ENCODE peak calls at places on chromosomes 11 and 22, in seven cellular contexts. P is GM12865, B is cardiac muscle cell, I is aorta, F is left ventricle myocardium inferior, G is tibial artery, D is OCI-LY7. Y is an unnamed sample.

GRCh38 chr11:9219572-9219971 is 45.6 kb downstream of the DENND5A start:
- DNase-seq in P (no peak), B (peak), I (no peak), F (no peak), G (no peak), D (no peak), Y (no peak)

GRCh38 chr22:33898121-33898520 is 22.2 kb downstream of the LARGE1 start:
- DNase-seq in P (no peak), B (no peak), I (no peak), F (no peak), G (no peak), D (no peak), Y (no peak)

GRCh38 chr11:68865241-68865640 is 23.5 kb upstream of the CPT1A start:
- DNase-seq in P (no peak), B (no peak), I (no peak), F (no peak), G (no peak), D (no peak), Y (no peak)

GRCh38 chr11:79419120-79419519 is 21.7 kb downstream of the TENM4 start:
- DNase-seq in P (no peak), B (no peak), I (no peak), F (no peak), G (no peak), D (no peak), Y (no peak)

GRCh38 chr11:2912498-2912897 is 16.7 kb downstream of the PHLDA2 start:
- DNase-seq in P (no peak), B (peak), I (no peak), F (no peak), G (no peak), D (no peak), Y (no peak)

GRCh38 chr22:23893957-23894709 is at the start of gene MIF:
- DNase-seq in P (peak), B (peak), I (peak), F (peak), G (peak), D (peak), Y (peak)

GRCh38 chr22:30742291-30743256 is 47.9 kb downstream of the OSBP2 start:
- DNase-seq in P (no peak), B (no peak), I (peak), F (no peak), G (no peak), D (no peak), Y (no peak)

GRCh38 chr11:36774603-36775002 is 176.6 kb upstream of the RAG2 start:
- DNase-seq in P (no peak), B (peak), I (no peak), F (no peak), G (no peak), D (no peak), Y (no peak)

GRCh38 chr22:43911351-43911750 is 12.3 kb upstream of the PNPLA3 start:
- DNase-seq in P (no peak), B (no peak), I (no peak), F (no peak), G (no peak), D (no peak), Y (no peak)

GRCh38 chr11:3139086-3139440 is 26.0 kb downstream of the OSBPL5 start:
- DNase-seq in P (no peak), B (no peak), I (peak), F (peak), G (no peak), D (no peak), Y (no peak)

GRCh38 chr11:134781335-134781970 is 369.4 kb upstream of the B3GAT1 start:
- DNase-seq in P (no peak), B (no peak), I (no peak), F (peak), G (no peak), D (no peak), Y (no peak)

GRCh38 chr11:108970221-108970991 is 305.5 kb downstream of the DDX10 start:
- DNase-seq in P (no peak), B (peak), I (no peak), F (no peak), G (no peak), D (no peak), Y (no peak)

GRCh38 chr11:66607126-66607834 is 9.2 kb upstream of the RBM14 start:
- DNase-seq in P (no peak), B (peak), I (peak), F (peak), G (peak), D (no peak), Y (no peak)

GRCh38 chr11:19162946-19163345 is 38.8 kb downstream of the CSRP3 start:
- DNase-seq in P (no peak), B (no peak), I (no peak), F (no peak), G (no peak), D (no peak), Y (no peak)

GRCh38 chr11:84780689-84781293 is 846.4 kb downstream of the DLG2 start:
- DNase-seq in P (peak), B (peak), I (no peak), F (no peak), G (no peak), D (peak), Y (peak)

GRCh38 chr11:93908689-93909088 is 58.3 kb upstream of the VSTM5 start:
- DNase-seq in P (no peak), B (peak), I (no peak), F (no peak), G (no peak), D (no peak), Y (no peak)

GRCh38 chr22:26784772-26785171 is 127.4 kb downstream of the MIAT start:
- DNase-seq in P (no peak), B (no peak), I (no peak), F (no peak), G (no peak), D (no peak), Y (no peak)

GRCh38 chr11:109309153-109309552 is 112.8 kb upstream of the C11orf87 start:
- DNase-seq in P (no peak), B (peak), I (no peak), F (no peak), G (no peak), D (no peak), Y (peak)

GRCh38 chr11:69010964-69011623 is 2.0 kb downstream of the MRGPRF start:
- DNase-seq in P (no peak), B (peak), I (peak), F (peak), G (peak), D (peak), Y (peak)

GRCh38 chr22:47032956-47033647 is 270.7 kb downstream of the TBC1D22A start:
- DNase-seq in P (no peak), B (no peak), I (no peak), F (peak), G (no peak), D (no peak), Y (no peak)

GRCh38 chr11:26677566-26677965 is 44.3 kb downstream of the SLC5A12 start:
- DNase-seq in P (no peak), B (no peak), I (no peak), F (no peak), G (no peak), D (no peak), Y (no peak)

GRCh38 chr11:67615455-67616430 is 9.0 kb downstream of the NDUFV1 start:
- DNase-seq in P (peak), B (peak), I (peak), F (no peak), G (no peak), D (peak), Y (peak)

GRCh38 chr22:50071432-50072166 is 13.5 kb upstream of the TTLL8 start:
- DNase-seq in P (no peak), B (no peak), I (peak), F (no peak), G (no peak), D (no peak), Y (no peak)

GRCh38 chr22:28075260-28075981 is 156.4 kb upstream of the PITPNB start:
- DNase-seq in P (no peak), B (peak), I (no peak), F (peak), G (no peak), D (no peak), Y (no peak)

GRCh38 chr22:25448435-25449051 is 115.9 kb upstream of the GRK3 start:
- DNase-seq in P (peak), B (peak), I (no peak), F (no peak), G (no peak), D (peak), Y (no peak)

GRCh38 chr11:20161230-20161918 is 1.1 kb upstream of the DBX1 start:
- DNase-seq in P (no peak), B (peak), I (no peak), F (no peak), G (no peak), D (no peak), Y (no peak)

GRCh38 chr22:23536821-23537345 is 43.2 kb downstream of the IGLL1 start:
- DNase-seq in P (no peak), B (no peak), I (peak), F (no peak), G (peak), D (no peak), Y (no peak)

GRCh38 chr22:46895753-46896152 is 133.3 kb downstream of the TBC1D22A start:
- DNase-seq in P (no peak), B (no peak), I (peak), F (no peak), G (no peak), D (no peak), Y (no peak)

GRCh38 chr22:20859615-20860014 is 808 bp downstream of the SNAP29 start:
- DNase-seq in P (peak), B (no peak), I (no peak), F (no peak), G (no peak), D (peak), Y (no peak)

GRCh38 chr11:68932358-68932757 is 28.7 kb downstream of the IGHMBP2 start:
- DNase-seq in P (no peak), B (no peak), I (no peak), F (no peak), G (no peak), D (no peak), Y (no peak)

GRCh38 chr11:68965901-68966868 is 14.6 kb downstream of the MRGPRD start:
- DNase-seq in P (no peak), B (no peak), I (peak), F (no peak), G (peak), D (no peak), Y (peak)

GRCh38 chr11:113470233-113470632 is 5.0 kb downstream of the DRD2 start:
- DNase-seq in P (no peak), B (no peak), I (no peak), F (no peak), G (no peak), D (no peak), Y (no peak)

GRCh38 chr11:67581469-67581868 is 2.1 kb upstream of the GSTP1 start:
- DNase-seq in P (no peak), B (no peak), I (no peak), F (no peak), G (no peak), D (no peak), Y (no peak)

GRCh38 chr11:19091366-19091765 is 25.6 kb upstream of the ZDHHC13 start:
- DNase-seq in P (no peak), B (no peak), I (no peak), F (no peak), G (no peak), D (no peak), Y (no peak)

DNA sequence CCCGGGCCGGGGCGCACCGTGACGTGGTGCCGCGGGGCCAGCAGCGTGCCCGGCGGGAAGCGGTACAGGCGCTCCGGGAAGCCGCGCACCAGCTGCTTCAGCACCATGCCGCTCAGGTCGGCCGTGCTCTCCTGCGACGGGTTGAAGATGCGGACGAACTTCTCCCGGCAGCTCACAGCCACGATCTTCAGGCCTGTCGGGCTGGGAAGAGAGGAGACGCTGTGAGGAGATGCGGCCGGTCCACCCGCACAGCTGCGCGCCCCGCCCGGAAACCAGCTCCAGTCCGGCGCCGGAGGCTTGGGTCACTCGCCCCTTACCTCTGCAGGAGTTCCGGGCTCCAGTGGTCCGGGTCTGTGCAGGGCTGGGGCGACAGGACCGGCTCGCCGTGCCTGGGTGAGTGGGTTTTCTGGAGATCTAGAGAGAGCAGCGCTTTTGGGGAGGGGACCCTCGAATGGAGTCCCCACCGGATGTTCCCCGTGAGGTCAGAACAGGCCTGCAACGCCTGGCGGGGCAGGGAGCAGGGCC is 4.3 kb downstream of the LMNTD2 start:
- DNase-seq in P (no peak), B (no peak), I (no peak), F (no peak), G (no peak), D (no peak), Y (no peak)
- H3K4me3 ChIP-seq in P (no peak), B (no peak), I (no peak), F (peak), G (no peak), D (no peak), Y (no peak)

GRCh38 chr11:77114089-77114463 is 11.4 kb downstream of the OMP start:
- DNase-seq in P (no peak), B (no peak), I (no peak), F (no peak), G (no peak), D (no peak), Y (no peak)
- H3K4me3 ChIP-seq in P (no peak), B (no peak), I (no peak), F (no peak), G (no peak), D (no peak), Y (no peak)

DNA sequence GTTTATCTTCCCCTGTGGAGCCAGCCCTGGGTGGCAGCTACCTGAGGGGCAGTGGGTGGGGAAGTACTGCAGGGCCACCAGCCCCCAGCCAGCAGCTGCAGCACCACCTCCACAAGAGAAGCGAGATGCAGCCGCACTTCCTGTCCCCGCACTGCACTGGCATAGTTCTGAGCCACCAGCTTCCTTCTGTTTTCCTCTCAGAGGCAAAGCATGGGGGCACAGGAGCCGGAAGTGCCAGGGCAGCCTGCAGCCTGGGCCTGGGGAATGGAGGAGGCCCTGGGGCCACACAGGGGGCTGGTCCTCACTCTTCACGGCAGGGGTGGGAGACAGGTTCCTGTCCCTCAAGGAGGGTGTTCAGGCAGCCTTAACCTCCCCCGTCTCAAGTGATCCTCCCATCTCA is 11.9 kb upstream of the SH3BP1 start:
- DNase-seq in P (peak), B (no peak), I (no peak), F (no peak), G (peak), D (peak), Y (peak)
- H3K4me3 ChIP-seq in P (no peak), B (no peak), I (no peak), F (no peak), G (no peak), D (peak), Y (peak)

DNA sequence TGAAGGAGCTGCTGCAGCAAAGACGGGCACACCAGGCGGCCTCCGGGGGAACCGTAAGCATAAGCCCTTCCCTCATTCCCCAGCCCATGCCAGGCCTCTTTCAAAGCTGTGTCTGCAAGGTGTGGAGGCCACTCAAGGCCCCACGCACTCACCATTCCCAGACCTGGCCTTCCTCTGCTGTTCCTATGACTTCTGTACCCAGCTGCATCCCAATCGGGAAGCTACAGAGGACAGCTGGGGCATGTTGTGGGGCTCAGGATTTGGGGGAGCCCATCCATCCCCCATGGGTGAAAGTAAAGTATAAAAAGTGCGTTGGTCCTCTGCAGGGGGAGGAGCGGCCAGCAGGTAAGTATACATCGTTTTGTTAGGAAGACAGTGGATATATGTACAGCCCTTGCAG is 2.2 kb downstream of the POU2AF3 start:
- DNase-seq in P (no peak), B (no peak), I (no peak), F (no peak), G (no peak), D (no peak), Y (no peak)
- H3K4me3 ChIP-seq in P (no peak), B (no peak), I (no peak), F (no peak), G (no peak), D (no peak), Y (no peak)

DNA sequence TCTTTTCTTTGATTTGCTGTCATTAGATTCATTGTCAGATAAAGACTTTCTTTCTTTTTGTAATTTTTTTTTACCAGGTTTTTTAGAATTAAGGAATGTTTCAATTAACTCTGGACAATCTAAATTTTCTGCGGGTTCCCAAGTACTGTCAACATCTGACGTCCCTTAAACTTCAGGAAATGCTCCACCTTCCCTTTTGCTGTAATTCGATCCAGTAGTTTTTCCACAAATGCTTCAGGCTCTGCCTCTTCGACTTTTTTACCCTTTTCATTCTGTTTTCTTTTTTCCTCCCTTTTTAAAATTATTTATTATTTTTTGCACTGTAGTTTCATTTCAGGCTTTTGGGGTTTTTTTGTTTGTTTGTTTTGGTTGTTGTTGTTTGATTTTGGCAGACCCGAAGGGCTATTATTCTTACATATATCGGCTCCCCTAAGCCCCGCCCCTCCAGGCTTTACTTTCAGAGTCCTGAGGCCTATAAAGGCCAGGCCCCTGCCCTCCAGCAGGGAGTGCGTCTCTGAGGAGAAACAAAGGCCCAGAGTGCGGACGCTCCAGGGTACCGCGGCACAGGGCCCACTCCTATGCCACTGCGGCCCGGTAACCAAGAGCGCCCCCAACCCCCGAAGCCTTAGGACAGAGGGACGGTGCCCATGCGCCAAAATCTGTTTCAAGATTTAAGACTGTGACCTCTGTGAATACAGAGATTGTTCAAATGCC is 116.4 kb downstream of the TYR start:
- DNase-seq in P (no peak), B (peak), I (no peak), F (peak), G (no peak), D (no peak), Y (no peak)
- H3K4me3 ChIP-seq in P (no peak), B (peak), I (no peak), F (peak), G (peak), D (no peak), Y (no peak)

GRCh38 chr11:119319702-119320592 is 3.0 kb upstream of the MCAM start:
- DNase-seq in P (no peak), B (no peak), I (no peak), F (no peak), G (peak), D (no peak), Y (no peak)
- H3K4me3 ChIP-seq in P (peak), B (no peak), I (no peak), F (peak), G (peak), D (peak), Y (no peak)

DNA sequence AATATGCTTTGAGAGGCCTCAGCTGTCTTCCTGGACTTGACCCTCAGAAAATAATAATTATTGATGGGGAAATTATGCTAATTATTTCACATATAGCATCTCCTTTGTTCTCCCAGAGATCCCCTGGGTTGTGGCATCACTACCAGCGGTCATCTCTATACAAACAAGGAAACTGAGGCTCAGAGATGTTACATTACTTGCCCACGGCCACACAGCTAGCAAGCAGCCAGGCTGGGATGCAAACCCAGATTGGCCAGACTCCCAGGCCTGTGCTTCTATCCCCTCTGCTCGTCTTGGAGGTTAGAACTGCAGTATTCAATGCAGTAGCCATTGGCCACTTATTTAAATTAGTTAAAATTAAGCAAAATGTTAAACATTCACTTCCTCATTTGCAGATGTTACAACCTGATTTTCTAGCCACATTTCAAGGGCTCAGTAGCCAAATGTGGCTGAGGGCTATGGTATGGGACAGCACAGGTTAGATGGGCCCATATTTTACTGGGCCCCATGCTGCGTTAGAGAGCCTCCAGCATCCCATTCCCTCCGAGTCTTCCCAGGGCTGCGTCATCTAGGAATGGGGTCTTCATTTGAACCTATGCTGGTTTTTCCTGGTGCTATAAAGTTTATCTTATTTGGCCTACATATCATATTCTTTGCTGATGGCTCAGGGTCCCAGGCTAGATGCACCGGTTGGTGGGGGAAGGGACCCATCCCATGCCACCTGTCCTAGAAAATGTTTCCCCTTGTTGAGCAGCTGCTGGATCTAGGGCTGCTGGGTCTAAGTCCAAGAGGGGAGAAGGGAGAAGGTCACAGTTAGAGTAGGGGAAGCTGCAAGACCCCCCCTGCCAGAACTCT is 2.2 kb downstream of the SLC35C1 start:
- DNase-seq in P (no peak), B (no peak), I (no peak), F (no peak), G (peak), D (peak), Y (no peak)
- H3K4me3 ChIP-seq in P (peak), B (no peak), I (no peak), F (peak), G (no peak), D (peak), Y (no peak)